ENCODE peak calls at places on chromosomes 12 and 14, in four cellular contexts. D, N, Z and Y are unnamed samples.

GRCh38 chr14:26596722-26597030 is 1.2 kb downstream of the NOVA1 start:
- DNase-seq in N (no peak), D (no peak), Z (no peak), Y (no peak)

GRCh38 chr12:131872154-131873046 is 22.0 kb upstream of the ULK1 start:
- DNase-seq in Z (no peak), D (no peak), N (no peak), Y (no peak)

GRCh38 chr14:50600849-50601248 is 40.9 kb downstream of the ATL1 start:
- DNase-seq in N (no peak), Z (no peak), D (no peak), Y (no peak)

GRCh38 chr14:30291216-30291615 is 267.7 kb upstream of the G2E3 start:
- DNase-seq in N (no peak), Z (no peak), D (no peak), Y (no peak)

GRCh38 chr12:63170321-63170720 is 19.3 kb upstream of the AVPR1A start:
- DNase-seq in N (no peak), Z (no peak), D (no peak), Y (no peak)

GRCh38 chr14:69682607-69683263 is 71.3 kb downstream of the SUSD6 start:
- DNase-seq in Z (no peak), D (no peak), N (no peak), Y (no peak)

GRCh38 chr12:12534134-12534866 is 28.4 kb downstream of the DUSP16 start:
- DNase-seq in N (no peak), D (no peak), Z (no peak), Y (no peak)

GRCh38 chr14:90740946-90741681 is 75.1 kb downstream of the TTC7B start:
- DNase-seq in D (no peak), Z (no peak), N (no peak), Y (no peak)

GRCh38 chr12:21305666-21306065 is 29.1 kb downstream of the SLCO1A2 start:
- DNase-seq in D (no peak), N (no peak), Z (no peak), Y (no peak)

GRCh38 chr12:57549909-57550627 is at the start of gene KIF5A:
- DNase-seq in N (peak), Z (peak), D (no peak), Y (no peak)

GRCh38 chr14:61765225-61765943 is 3.2 kb downstream of the SNAPC1 start:
- DNase-seq in Z (no peak), D (no peak), N (no peak), Y (no peak)

GRCh38 chr12:20369164-20370000 is 1.0 kb downstream of the PDE3A start:
- DNase-seq in Z (peak), D (peak), N (no peak), Y (peak)

GRCh38 chr12:93144109-93144508 is 215.0 kb upstream of the EEA1 start:
- DNase-seq in N (no peak), D (no peak), Z (no peak), Y (no peak)

GRCh38 chr14:24789277-24789832 is 155.4 kb upstream of the GZMB start:
- DNase-seq in Z (no peak), D (no peak), N (no peak), Y (no peak)

GRCh38 chr12:15001733-15002471 is 29.1 kb downstream of the PDE6H start:
- DNase-seq in D (peak), N (no peak), Z (no peak), Y (peak)

GRCh38 chr12:57151741-57152407 is 4.5 kb upstream of the LRP1-AS start:
- DNase-seq in N (no peak), Z (no peak), D (no peak), Y (peak)

GRCh38 chr14:77238996-77239395 is 32.0 kb downstream of the NGB start:
- DNase-seq in Z (no peak), N (no peak), D (no peak), Y (no peak)

GRCh38 chr14:88553886-88554457 is 835 bp downstream of the PTPN21 start:
- DNase-seq in Z (no peak), D (no peak), N (no peak), Y (no peak)

GRCh38 chr12:54448344-54448743 is 25.1 kb downstream of the GTSF1 start:
- DNase-seq in D (no peak), N (no peak), Z (no peak), Y (no peak)

GRCh38 chr12:30691122-30691879 is 4.4 kb downstream of the IPO8 start:
- DNase-seq in D (peak), N (no peak), Z (no peak), Y (peak)

GRCh38 chr12:6376079-6376941 is 947 bp upstream of the SCNN1A start:
- DNase-seq in N (no peak), Z (no peak), D (no peak), Y (peak)

GRCh38 chr14:68232643-68233055 is 413.1 kb downstream of the RAD51B start:
- DNase-seq in D (peak), N (no peak), Z (peak), Y (no peak)

GRCh38 chr12:88577537-88577936 is 2.7 kb downstream of the KITLG start:
- DNase-seq in N (no peak), Z (no peak), D (no peak), Y (no peak)

GRCh38 chr14:91331761-91332447 is 85.7 kb downstream of the CCDC88C start:
- DNase-seq in D (no peak), Z (no peak), N (no peak), Y (no peak)

GRCh38 chr12:67512061-67512460 is 136.5 kb upstream of the DYRK2 start:
- DNase-seq in Z (no peak), D (no peak), N (no peak), Y (no peak)

GRCh38 chr12:108375986-108376663 is 37.0 kb upstream of the CMKLR1 start:
- DNase-seq in N (no peak), Z (no peak), D (no peak), Y (no peak)

GRCh38 chr12:5374691-5375090 is 57.2 kb upstream of the NTF3 start:
- DNase-seq in Z (no peak), D (no peak), N (no peak), Y (no peak)

GRCh38 chr12:98823012-98823411 is 177.9 kb downstream of the APAF1 start:
- DNase-seq in N (no peak), Z (no peak), D (no peak), Y (no peak)

GRCh38 chr14:58488550-58488949 is 61.0 kb downstream of the KIAA0586 start:
- DNase-seq in N (no peak), D (no peak), Z (no peak), Y (no peak)

GRCh38 chr12:52184813-52185212 is 7.0 kb downstream of the KRT80 start:
- DNase-seq in Z (no peak), D (no peak), N (no peak), Y (no peak)

GRCh38 chr14:65239143-65239672 is 136.9 kb upstream of the MAX start:
- DNase-seq in N (no peak), Z (no peak), D (no peak), Y (peak)

GRCh38 chr14:58923751-58924405 is 264.6 kb upstream of the DAAM1 start:
- DNase-seq in D (no peak), Z (no peak), N (no peak), Y (no peak)

GRCh38 chr12:83468988-83469908 is 782.5 kb downstream of the TMTC2 start:
- DNase-seq in N (no peak), Z (no peak), D (no peak), Y (no peak)

GRCh38 chr12:9096563-9097176 is 19.0 kb downstream of the A2M start:
- DNase-seq in Z (no peak), N (no peak), D (no peak), Y (no peak)

GRCh38 chr12:91811481-91812287 is 334.0 kb downstream of the BTG1 start:
- DNase-seq in D (peak), N (peak), Z (peak), Y (peak)

GRCh38 chr14:87874676-87875075 is 118.3 kb downstream of the GALC start:
- DNase-seq in Z (no peak), N (no peak), D (no peak), Y (no peak)